ENCODE peak calls at places on chromosomes 12 and 14, in seven cellular contexts. F is IMR-90, A is H9, X is H1, I is neuronal stem cell, Z is mesendoderm, G is trophoblast cell. K is an unnamed sample.

GRCh38 chr14:23182372-23183014 is 967 bp downstream of the SLC7A8 start:
- DNase-seq in F (no peak), A (peak; percentile 90), X (peak; percentile 79), I (no peak), Z (peak; percentile 87), G (peak; percentile 54), K (no peak)

GRCh38 chr14:21894003-21894897 is 220.6 kb upstream of the OR4E1 start:
- DNase-seq in F (no peak), A (peak; percentile 59), X (peak; percentile 66), I (no peak), Z (peak; percentile 44), G (peak; percentile 5), K (no peak)

GRCh38 chr12:78880078-78880477 is 15.5 kb downstream of the SYT1 start:
- DNase-seq in F (peak; percentile 1), A (no peak), X (no peak), I (peak; percentile 41), Z (peak; percentile 80), G (no peak), K (no peak)

GRCh38 chr12:65565601-65566560 is 258.4 kb upstream of the HMGA2 start:
- DNase-seq in F (peak; percentile 99), A (no peak), X (no peak), I (no peak), Z (peak; percentile 97), G (peak; percentile 66), K (peak; percentile 98)

GRCh38 chr12:3930216-3930615 is 57.0 kb upstream of the PARP11 start:
- DNase-seq in F (no peak), A (no peak), X (no peak), I (peak; percentile 44), Z (no peak), G (no peak), K (no peak)

GRCh38 chr14:56331815-56332214 is 213.6 kb downstream of the PELI2 start:
- DNase-seq in F (peak; percentile 39), A (no peak), X (no peak), I (no peak), Z (no peak), G (no peak), K (no peak)

GRCh38 chr12:22118206-22118605 is 72.2 kb downstream of the CMAS start:
- DNase-seq in F (no peak), A (no peak), X (no peak), I (no peak), Z (no peak), G (no peak), K (no peak)

GRCh38 chr14:35341454-35342159 is 49.4 kb downstream of the PSMA6 start:
- DNase-seq in F (peak; percentile 72), A (peak; percentile 85), X (no peak), I (no peak), Z (peak; percentile 89), G (peak; percentile 68), K (peak; percentile 60)

GRCh38 chr12:14473707-14474287 is 93.9 kb downstream of the PLBD1 start:
- DNase-seq in F (peak; percentile 18), A (no peak), X (no peak), I (no peak), Z (peak; percentile 27), G (peak; percentile 13), K (peak; percentile 43)

GRCh38 chr12:114933428-114934160 is 249.6 kb upstream of the TBX3 start:
- DNase-seq in F (peak; percentile 94), A (no peak), X (no peak), I (no peak), Z (peak; percentile 57), G (peak; percentile 97), K (peak; percentile 97)

GRCh38 chr12:26044007-26044394 is 80.8 kb downstream of the BHLHE41 start:
- DNase-seq in F (peak; percentile 51), A (no peak), X (no peak), I (no peak), Z (no peak), G (no peak), K (no peak)

GRCh38 chr14:100282766-100283419 is 23.4 kb downstream of the SLC25A29 start:
- DNase-seq in F (no peak), A (no peak), X (no peak), I (no peak), Z (no peak), G (peak; percentile 33), K (no peak)

GRCh38 chr12:110431957-110432587 is 18.1 kb downstream of the ARPC3 start:
- DNase-seq in F (no peak), A (no peak), X (no peak), I (no peak), Z (no peak), G (peak; percentile 12), K (no peak)

GRCh38 chr14:89519000-89519399 is 102.0 kb upstream of the FOXN3 start:
- DNase-seq in F (peak; percentile 96), A (no peak), X (peak; percentile 38), I (no peak), Z (no peak), G (no peak), K (no peak)

GRCh38 chr12:44972746-44973421 is 78.0 kb downstream of the DBX2 start:
- DNase-seq in F (no peak), A (peak; percentile 67), X (no peak), I (peak; percentile 33), Z (peak; percentile 69), G (peak; percentile 9), K (peak; percentile 0)

GRCh38 chr14:100740931-100741330 is 14.2 kb downstream of the DLK1 start:
- DNase-seq in F (no peak), A (no peak), X (no peak), I (no peak), Z (no peak), G (no peak), K (no peak)

GRCh38 chr12:124700810-124701594 is 133.6 kb upstream of the NCOR2 start:
- DNase-seq in F (peak; percentile 50), A (peak; percentile 34), X (no peak), I (no peak), Z (peak; percentile 94), G (peak; percentile 76), K (no peak)

GRCh38 chr12:56337753-56338221 is 897 bp upstream of the IL23A start:
- DNase-seq in F (no peak), A (no peak), X (no peak), I (no peak), Z (no peak), G (peak; percentile 23), K (no peak)

GRCh38 chr12:68310370-68310769 is 21.8 kb downstream of the MDM1 start:
- DNase-seq in F (peak; percentile 95), A (no peak), X (no peak), I (no peak), Z (no peak), G (no peak), K (peak; percentile 42)

GRCh38 chr12:118549506-118550109 is 173.3 kb downstream of the SUDS3 start:
- DNase-seq in F (no peak), A (no peak), X (no peak), I (no peak), Z (peak; percentile 7), G (no peak), K (no peak)

GRCh38 chr12:116879509-116880212 is 1.6 kb downstream of the HRK start:
- DNase-seq in F (no peak), A (peak; percentile 39), X (peak; percentile 55), I (no peak), Z (no peak), G (peak; percentile 21), K (no peak)

DNA sequence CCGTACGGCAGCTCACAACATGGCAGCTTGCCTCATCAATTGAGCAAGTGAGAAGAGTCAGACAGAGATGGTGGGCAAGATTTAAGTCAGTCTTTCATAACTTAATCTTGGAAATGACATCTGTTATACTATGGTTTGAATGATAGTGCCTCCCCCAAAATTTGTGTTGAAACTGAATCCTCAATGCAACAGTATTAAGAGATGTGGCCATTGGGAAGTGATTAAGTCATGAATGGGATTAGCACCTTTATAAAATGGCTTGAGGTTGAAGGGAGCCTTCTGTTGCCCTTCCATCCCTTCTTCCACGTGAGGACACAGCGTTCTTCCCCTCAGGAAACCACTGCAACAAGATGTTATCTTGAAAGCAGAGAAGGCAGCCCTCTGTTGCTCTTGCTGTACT is 124.2 kb downstream of the C12orf75 start:
- DNase-seq in F (no peak), A (no peak), X (no peak), I (no peak), Z (no peak), G (no peak), K (no peak)
- H3K79me1 ChIP-seq in F (no peaks in the 10 kb centered on the region), A (no peaks in the 10 kb centered on the region), X (no peaks in the 10 kb centered on the region), I (no peaks in the 10 kb centered on the region), Z (no peaks in the 10 kb centered on the region), G (peaks cover 2% of the 10 kb centered on the region), K (no peaks in the 10 kb centered on the region)

DNA sequence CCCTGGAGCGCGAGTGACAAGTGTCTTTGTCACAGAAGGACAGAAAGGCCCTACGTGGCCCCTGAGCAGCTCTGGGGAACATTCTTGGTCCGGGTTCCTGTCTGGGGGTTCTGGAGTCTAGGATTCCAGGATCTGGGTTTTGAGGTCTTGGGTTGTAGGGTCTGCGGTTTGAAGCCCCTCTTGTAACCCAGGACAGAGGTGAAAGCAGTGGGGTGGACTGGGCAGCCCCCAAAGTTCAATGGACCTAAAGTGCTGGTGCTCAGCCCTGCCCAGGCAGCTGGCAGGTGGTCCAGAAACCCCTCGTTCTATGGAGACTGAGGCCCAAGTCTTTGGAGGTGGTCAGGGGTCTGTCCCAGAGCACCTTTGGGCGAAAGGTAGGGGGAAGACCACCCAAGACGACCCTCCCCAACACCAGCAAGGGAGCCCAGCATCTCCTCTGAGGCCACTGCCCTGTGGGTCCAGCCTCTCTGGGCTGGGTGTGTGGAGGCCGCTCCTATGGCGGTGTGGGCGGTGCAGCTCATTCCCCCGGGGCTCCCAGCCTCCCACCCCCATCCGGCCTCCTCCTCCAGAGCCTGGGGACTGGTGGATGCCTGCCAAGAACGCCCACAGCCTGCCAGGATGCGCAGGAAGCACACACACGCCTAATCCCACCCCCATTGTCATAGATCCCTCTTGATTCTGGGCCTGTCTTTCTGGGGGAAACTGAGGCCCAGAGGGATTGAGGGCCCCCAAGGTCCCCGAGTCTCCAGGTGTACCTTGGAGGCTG is 30.2 kb upstream of the ANKRD9 start:
- DNase-seq in F (peak; percentile 58), A (no peak), X (no peak), I (no peak), Z (no peak), G (peak; percentile 66), K (no peak)
- H2BK120ac ChIP-seq in F (no peak overlapping the region), A (no peak overlapping the region), X (no peak overlapping the region), I (peak overlapping the region; percentile 61), Z (no peak overlapping the region), G (no peak overlapping the region), K (no peak overlapping the region)

GRCh38 chr12:28239918-28240317 is 49.7 kb downstream of the CCDC91 start:
- DNase-seq in F (no peak), A (no peak), X (no peak), I (no peak), Z (no peak), G (no peak), K (no peak)
- H2AK5ac ChIP-seq in F (no peak overlapping the region), A (no peak overlapping the region), X (no peak overlapping the region), I (no peak overlapping the region), Z (no peak overlapping the region), G (no peak overlapping the region), K (no peak overlapping the region)

GRCh38 chr12:32034045-32034444 is 72.6 kb upstream of the BICD1 start:
- DNase-seq in F (no peak), A (no peak), X (no peak), I (no peak), Z (peak; percentile 63), G (no peak), K (peak; percentile 42)

GRCh38 chr12:32036477-32037263 is 70.0 kb upstream of the BICD1 start:
- DNase-seq in F (no peak), A (no peak), X (no peak), I (no peak), Z (no peak), G (no peak), K (no peak)

GRCh38 chr12:32043928-32044549 is 62.6 kb upstream of the BICD1 start:
- DNase-seq in F (no peak), A (peak; percentile 57), X (no peak), I (no peak), Z (peak; percentile 48), G (no peak), K (no peak)

GRCh38 chr12:32039917-32040575 is 66.6 kb upstream of the BICD1 start:
- DNase-seq in F (no peak), A (no peak), X (no peak), I (no peak), Z (peak; percentile 89), G (no peak), K (no peak)

GRCh38 chr12:32039341-32039740 is 67.3 kb upstream of the BICD1 start:
- DNase-seq in F (peak; percentile 20), A (no peak), X (no peak), I (no peak), Z (peak; percentile 79), G (no peak), K (no peak)
- H3K79me1 ChIP-seq in F (no peaks in the 10 kb centered on the region), A (no peaks in the 10 kb centered on the region), X (no peaks in the 10 kb centered on the region), I (no peaks in the 10 kb centered on the region), Z (no peaks in the 10 kb centered on the region), G (peaks cover 8% of the 10 kb centered on the region), K (no peaks in the 10 kb centered on the region)